ENCODE peak calls at places on chromosomes 13 and 19, in eight cellular contexts. C, G, R, P, F, B, A and U are unnamed samples.

GRCh38 chr19:19602136-19602712 is 16.3 kb downstream of the PBX4 start:
- DNase-seq in C (no peak), G (no peak), R (no peak), P (no peak), F (no peak), B (no peak), A (no peak), U (no peak)

GRCh38 chr19:19543101-19543500 is 5.0 kb downstream of the CILP2 start:
- DNase-seq in C (no peak), G (no peak), R (no peak), P (no peak), F (no peak), B (no peak), A (no peak), U (no peak)

GRCh38 chr13:30394798-30395191 is 27.5 kb upstream of the UBE2L5 start:
- DNase-seq in C (no peak), G (no peak), R (no peak), P (no peak), F (no peak), B (no peak), A (no peak), U (no peak)

GRCh38 chr19:29880498-29881081 is 61.4 kb upstream of the URI1 start:
- DNase-seq in C (no peak), G (no peak), R (no peak), P (no peak), F (no peak), B (no peak), A (no peak), U (no peak)

GRCh38 chr19:44747739-44748425 is 626 bp upstream of the BCL3 start:
- DNase-seq in C (no peak), G (peak; percentile 69), R (no peak), P (peak; percentile 78), F (no peak), B (peak; percentile 77), A (peak; percentile 82), U (no peak)

GRCh38 chr13:33328691-33329090 is 43.1 kb upstream of the STARD13 start:
- DNase-seq in C (no peak), G (no peak), R (no peak), P (no peak), F (no peak), B (no peak), A (no peak), U (no peak)

GRCh38 chr13:30142502-30143211 is 164.7 kb downstream of the KATNAL1 start:
- DNase-seq in C (peak; percentile 26), G (peak; percentile 55), R (no peak), P (no peak), F (no peak), B (peak; percentile 58), A (peak; percentile 25), U (no peak)

GRCh38 chr19:54230031-54230430 is 7.2 kb upstream of the LILRB3 start:
- DNase-seq in C (no peak), G (no peak), R (no peak), P (no peak), F (no peak), B (no peak), A (no peak), U (no peak)

GRCh38 chr13:41500501-41500900 is 43.2 kb downstream of the RGCC start:
- DNase-seq in C (no peak), G (no peak), R (no peak), P (no peak), F (no peak), B (peak; percentile 52), A (peak; percentile 48), U (no peak)

GRCh38 chr19:16836906-16837362 is 7.7 kb downstream of the SIN3B start:
- DNase-seq in C (peak; percentile 12), G (no peak), R (no peak), P (no peak), F (no peak), B (no peak), A (no peak), U (no peak)

GRCh38 chr13:46211116-46211515 is 612 bp upstream of the LRRC63 start:
- DNase-seq in C (no peak), G (no peak), R (no peak), P (no peak), F (no peak), B (peak; percentile 39), A (no peak), U (no peak)

GRCh38 chr13:113448885-113449692 is 4.2 kb downstream of the ADPRHL1 start:
- DNase-seq in C (no peak), G (peak; percentile 89), R (no peak), P (no peak), F (no peak), B (peak; percentile 42), A (peak; percentile 78), U (no peak)

GRCh38 chr13:49495783-49496762 is at the start of gene PHF11:
- DNase-seq in C (peak; percentile 63), G (peak; percentile 90), R (peak; percentile 67), P (peak; percentile 79), F (peak; percentile 39), B (peak; percentile 92), A (peak; percentile 87), U (peak; percentile 40)

GRCh38 chr19:13712767-13713201 is 51.5 kb upstream of the MRI1 start:
- DNase-seq in C (no peak), G (no peak), R (no peak), P (no peak), F (peak; percentile 4), B (no peak), A (no peak), U (no peak)

GRCh38 chr19:10846500-10847202 is 1.6 kb upstream of the C19orf38 start:
- DNase-seq in C (no peak), G (no peak), R (no peak), P (no peak), F (no peak), B (no peak), A (no peak), U (no peak)

GRCh38 chr19:51124729-51125128 is at the start of gene SIGLEC9:
- DNase-seq in C (no peak), G (no peak), R (no peak), P (peak; percentile 61), F (no peak), B (no peak), A (peak; percentile 26), U (no peak)

GRCh38 chr13:50898338-50898737 is 11.3 kb upstream of the RNASEH2B start:
- DNase-seq in C (no peak), G (no peak), R (no peak), P (no peak), F (no peak), B (no peak), A (no peak), U (no peak)

GRCh38 chr19:10007366-10007765 is 2.9 kb downstream of the COL5A3 start:
- DNase-seq in C (no peak), G (no peak), R (no peak), P (peak; percentile 66), F (no peak), B (no peak), A (peak; percentile 19), U (no peak)

GRCh38 chr13:79481685-79482052 is 714 bp downstream of the NDFIP2 start:
- DNase-seq in C (no peak), G (peak; percentile 30), R (no peak), P (no peak), F (no peak), B (peak; percentile 84), A (peak; percentile 31), U (no peak)

GRCh38 chr19:21595185-21595584 is 89.8 kb downstream of the ZNF429 start:
- DNase-seq in C (no peak), G (peak; percentile 41), R (no peak), P (no peak), F (no peak), B (no peak), A (no peak), U (no peak)

GRCh38 chr19:3047307-3048189 is 14.7 kb downstream of the TLE5 start:
- DNase-seq in C (peak; percentile 82), G (peak; percentile 88), R (no peak), P (peak; percentile 74), F (no peak), B (peak; percentile 76), A (peak; percentile 91), U (no peak)

GRCh38 chr19:45152504-45153338 is 8.1 kb downstream of the NKPD1 start:
- DNase-seq in C (peak; percentile 41), G (peak; percentile 52), R (peak; percentile 50), P (peak; percentile 39), F (no peak), B (peak; percentile 67), A (peak; percentile 65), U (peak; percentile 34)